ENCODE peak calls at places on chromosomes 7 and 10, in six cellular contexts. C is GM23338; P is upper lobe of right lung; U is bronchial epithelial cell; O is stimulated activated naive B cell treated with anti-CD40 and anti-IgM and Interleukin-4, amounts not matched to agents 10 μg/mL and 1 μg/mL and 100 μg/mL, for 72 hours; D is occipital lobe. Z is an unnamed sample.

GRCh38 chr10:50325449-50326188 is 74.3 kb upstream of the ASAH2 start:
- DNase-seq in D (no peak), O (no peak), C (peak; percentile 48), U (peak; percentile 100), P (peak; percentile 58), Z (no peak)

GRCh38 chr7:1665721-1666250 is 4.3 kb upstream of the ELFN1 start:
- DNase-seq in D (no peak), P (peak; percentile 68), C (peak; percentile 43), U (no peak), O (no peak), Z (peak; percentile 77)

GRCh38 chr7:47720141-47720906 is 138.4 kb upstream of the TNS3 start:
- DNase-seq in P (no peak), O (no peak), U (no peak), C (no peak), D (peak; percentile 15), Z (peak; percentile 53)

GRCh38 chr10:97534746-97535367 is 36.1 kb downstream of the UBTD1 start:
- DNase-seq in O (no peak), P (no peak), C (peak; percentile 84), D (no peak), U (no peak), Z (peak; percentile 60)

GRCh38 chr7:87411186-87411585 is 64.3 kb downstream of the ABCB4 start:
- DNase-seq in P (no peak), U (no peak), C (no peak), O (no peak), D (no peak), Z (no peak)

GRCh38 chr7:100515072-100515532 is 23.9 kb upstream of the AGFG2 start:
- DNase-seq in C (no peak), O (no peak), D (no peak), U (peak; percentile 60), P (no peak), Z (no peak)

GRCh38 chr7:82247814-82248433 is 195.7 kb downstream of the CACNA2D1 start:
- DNase-seq in O (no peak), P (no peak), C (peak; percentile 48), D (no peak), U (peak; percentile 26), Z (no peak)

GRCh38 chr7:129958643-129959479 is 6.1 kb upstream of the UBE2H start:
- DNase-seq in U (peak; percentile 99), O (no peak), P (peak; percentile 64), D (no peak), C (no peak), Z (peak; percentile 34)

GRCh38 chr7:143938522-143939243 is 3.6 kb downstream of the OR2F2 start:
- DNase-seq in O (no peak), U (no peak), D (no peak), P (no peak), C (no peak), Z (no peak)

GRCh38 chr7:126803060-126803665 is 449.6 kb downstream of the GRM8 start:
- DNase-seq in D (no peak), C (peak; percentile 92), O (peak; percentile 23), P (no peak), U (peak; percentile 71), Z (peak; percentile 79)

GRCh38 chr7:137757146-137757925 is 89.4 kb downstream of the DGKI start:
- DNase-seq in D (no peak), P (no peak), C (no peak), U (peak; percentile 68), O (no peak), Z (no peak)

GRCh38 chr7:19530261-19530660 is 178.6 kb downstream of the POLR1F start:
- DNase-seq in C (no peak), P (no peak), U (no peak), O (no peak), D (no peak), Z (peak; percentile 11)

GRCh38 chr10:29480281-29480954 is 154.4 kb downstream of the SVIL start:
- DNase-seq in O (no peak), P (no peak), C (no peak), U (no peak), D (no peak), Z (peak; percentile 57)

GRCh38 chr7:141752634-141753033 is 11.3 kb upstream of the TAS2R3 start:
- DNase-seq in P (no peak), C (peak; percentile 83), O (no peak), D (no peak), U (no peak), Z (no peak)

GRCh38 chr7:114944742-114945625 is 23.1 kb downstream of the MDFIC start:
- DNase-seq in C (peak; percentile 50), P (no peak), U (no peak), O (no peak), D (peak; percentile 5), Z (peak; percentile 80)

GRCh38 chr10:124705021-124705740 is 39.0 kb downstream of the FAM53B start:
- DNase-seq in C (no peak), O (no peak), U (no peak), D (no peak), P (no peak), Z (no peak)

GRCh38 chr10:127148933-127149220 is 47.5 kb downstream of the INSYN2A start:
- DNase-seq in C (no peak), U (peak; percentile 95), P (no peak), D (no peak), O (no peak), Z (no peak)

GRCh38 chr10:126926568-126926967 is 21.3 kb downstream of the DOCK1 start:
- DNase-seq in O (no peak), U (no peak), D (no peak), C (no peak), P (no peak), Z (no peak)

GRCh38 chr10:133034762-133035161 is 53.0 kb upstream of the ADGRA1 start:
- DNase-seq in P (no peak), D (no peak), C (no peak), O (no peak), U (no peak), Z (no peak)

GRCh38 chr7:35537067-35538023 is 157.6 kb downstream of the HERPUD2 start:
- DNase-seq in U (peak; percentile 46), O (peak; percentile 67), P (peak; percentile 89), C (peak; percentile 88), D (peak; percentile 70), Z (peak; percentile 88)

GRCh38 chr7:135512135-135512887 is 2.4 kb upstream of the CNOT4 start:
- DNase-seq in C (peak; percentile 89), P (no peak), U (peak; percentile 80), O (no peak), D (no peak), Z (peak; percentile 74)

GRCh38 chr10:114726820-114727271 is 68.8 kb upstream of the ABLIM1 start:
- DNase-seq in O (no peak), D (no peak), U (no peak), C (no peak), P (no peak), Z (no peak)

GRCh38 chr10:123774075-123774742 is 108.1 kb downstream of the GPR26 start:
- DNase-seq in C (no peak), U (no peak), P (no peak), D (no peak), O (no peak), Z (no peak)

GRCh38 chr7:45659496-45660139 is 85.5 kb downstream of the ADCY1 start:
- DNase-seq in P (no peak), O (no peak), U (no peak), C (no peak), D (no peak), Z (no peak)

GRCh38 chr10:57008189-57008588 is 647.1 kb upstream of the ZWINT start:
- DNase-seq in U (no peak), P (no peak), D (no peak), O (no peak), C (no peak), Z (no peak)

GRCh38 chr10:125343118-125343752 is 182.9 kb upstream of the CTBP2 start:
- DNase-seq in U (peak; percentile 40), C (peak; percentile 66), P (no peak), D (no peak), O (no peak), Z (peak; percentile 31)

Z was measured in left kidney.